ENCODE peak calls at places on chromosome 4, in four cellular contexts. B, E, J and I are unnamed samples. For H3K4me1 and H3K27me3, the result is how much of the 10 kb centered on the place peaks cover.

GRCh38 chr4:108965031-108965430 is 202.2 kb upstream of the ETNPPL start:
- DNase-seq in E (no peak), B (no peak), J (no peak), I (no peak)

GRCh38 chr4:2932951-2933565 is 30.1 kb downstream of the NOP14 start:
- DNase-seq in E (no peak), J (no peak), B (no peak), I (no peak)

GRCh38 chr4:81919238-81919637 is 447.5 kb upstream of the RASGEF1B start:
- DNase-seq in B (no peak), E (no peak), J (no peak), I (no peak)

GRCh38 chr4:139655116-139655515 is 10.5 kb upstream of the MGST2 start:
- DNase-seq in B (no peak), J (no peak), E (no peak), I (no peak)

GRCh38 chr4:56739104-56739777 is 58.1 kb upstream of the HOPX start:
- DNase-seq in E (no peak), B (no peak), J (no peak), I (no peak)

GRCh38 chr4:137519406-137519805 is 12.9 kb downstream of the PCDH18 start:
- DNase-seq in B (no peak), E (no peak), J (no peak), I (no peak)

GRCh38 chr4:28822163-28822562 is 1898.0 kb upstream of the PCDH7 start:
- DNase-seq in B (no peak), E (no peak), J (no peak), I (no peak)

GRCh38 chr4:25953740-25954139 is 39.7 kb downstream of the SMIM20 start:
- DNase-seq in E (no peak), J (no peak), B (no peak), I (peak)

GRCh38 chr4:8310306-8310705 is 40.8 kb downstream of the HTRA3 start:
- DNase-seq in J (no peak), B (peak), E (no peak), I (no peak)

GRCh38 chr4:142534994-142535393 is 311.1 kb downstream of the INPP4B start:
- DNase-seq in E (no peak), J (no peak), B (no peak), I (no peak)

GRCh38 chr4:183424109-183424751 is 20.2 kb upstream of the CDKN2AIP start:
- DNase-seq in J (no peak), E (no peak), B (no peak), I (no peak)

GRCh38 chr4:123618606-123619005 is 222.0 kb downstream of the SPRY1 start:
- DNase-seq in J (no peak), E (no peak), B (no peak), I (no peak)

GRCh38 chr4:55549888-55550287 is 3.2 kb upstream of the CLOCK start:
- DNase-seq in J (no peak), B (no peak), E (no peak), I (no peak)

GRCh38 chr4:74189331-74190043 is 31.6 kb downstream of the MTHFD2L start:
- DNase-seq in B (no peak), J (no peak), E (peak), I (no peak)

GRCh38 chr4:140213736-140214135 is 59.8 kb upstream of the MAML3 start:
- DNase-seq in B (no peak), J (no peak), E (no peak), I (no peak)

GRCh38 chr4:152535236-152535902 is 523 bp downstream of the FBXW7 start:
- DNase-seq in J (no peak), B (peak), E (no peak), I (no peak)

GRCh38 chr4:152500308-152500707 is 35.6 kb downstream of the FBXW7 start:
- DNase-seq in E (no peak), B (no peak), J (no peak), I (no peak)

GRCh38 chr4:2786794-2787229 is 6.1 kb upstream of the SH3BP2 start:
- DNase-seq in B (no peak), E (no peak), J (no peak), I (no peak)

GRCh38 chr4:33837043-33837442 is 2407.3 kb downstream of the ARAP2 start:
- DNase-seq in J (no peak), E (no peak), B (no peak), I (no peak)

GRCh38 chr4:153209410-153209809 is 5.2 kb downstream of the TRIM2 start:
- DNase-seq in B (no peak), E (no peak), J (no peak), I (no peak)

GRCh38 chr4:152193059-152193458 is 342.8 kb downstream of the FBXW7 start:
- DNase-seq in J (no peak), B (no peak), E (no peak), I (no peak)

GRCh38 chr4:125313497-125313896 is 1.3 kb upstream of the FAT4 start:
- DNase-seq in J (peak), B (peak), E (peak), I (no peak)

GRCh38 chr4:101217353-101218031 is 129.8 kb downstream of the PPP3CA start:
- DNase-seq in E (no peak), J (peak), B (no peak), I (no peak)

GRCh38 chr4:127311371-127311770 is 321.4 kb upstream of the INTU start:
- DNase-seq in E (no peak), J (no peak), B (no peak), I (no peak)

GRCh38 chr4:84648863-84649647 is 66.1 kb downstream of the CDS1 start:
- DNase-seq in B (no peak), E (no peak), J (no peak), I (no peak)

GRCh38 chr4:5517372-5517771 is 191.0 kb downstream of the EVC2 start:
- DNase-seq in J (no peak), E (no peak), B (no peak), I (no peak)

GRCh38 chr4:128353791-128354190 is 66.2 kb upstream of the PGRMC2 start:
- DNase-seq in B (no peak), E (no peak), J (peak), I (no peak)

GRCh38 chr4:25014965-25015506 is 15.7 kb downstream of the LGI2 start:
- DNase-seq in E (no peak), B (no peak), J (no peak), I (no peak)

GRCh38 chr4:182010876-182011275 is 232.3 kb upstream of the TENM3 start:
- DNase-seq in E (no peak), B (no peak), J (no peak), I (no peak)

GRCh38 chr4:111937368-111937767 is 207.9 kb upstream of the FAM241A start:
- DNase-seq in J (no peak), B (no peak), E (no peak), I (no peak)

GRCh38 chr4:55409468-55410171 is 13.9 kb downstream of the TMEM165 start:
- DNase-seq in E (no peak), J (no peak), B (no peak), I (no peak)

GRCh38 chr4:1727117-1728031 is 6.1 kb downstream of the TACC3 start:
- DNase-seq in B (no peak), J (peak), E (no peak), I (peak)

GRCh38 chr4:27844359-27844758 is 983.7 kb downstream of the STIM2 start:
- DNase-seq in B (no peak), J (no peak), E (no peak), I (no peak)

DNA sequence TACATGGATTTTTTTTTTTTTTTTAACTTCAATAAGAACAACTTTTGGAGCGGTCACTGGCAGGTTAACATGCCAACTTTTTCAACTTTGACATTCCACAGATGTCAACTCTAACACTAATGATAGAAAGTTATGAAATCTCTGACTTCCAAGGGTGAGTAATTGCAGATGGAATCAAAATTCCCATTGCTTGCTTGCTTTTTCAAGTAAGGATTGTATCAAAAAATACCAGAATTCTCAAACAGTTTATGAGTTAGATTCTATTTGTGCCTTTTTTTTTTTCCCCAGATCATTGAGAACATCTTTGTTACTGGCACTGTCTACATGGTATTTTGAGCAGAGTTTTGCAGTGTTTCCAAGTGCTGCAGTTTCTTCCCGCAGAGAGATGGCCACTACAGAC is 50.3 kb upstream of the OTUD4 start:
- DNase-seq in B (no peak), J (no peak), E (no peak), I (no peak)
- H3K4me1 ChIP-seq in B (under half), J (under half), E (under half), I (under half)

DNA sequence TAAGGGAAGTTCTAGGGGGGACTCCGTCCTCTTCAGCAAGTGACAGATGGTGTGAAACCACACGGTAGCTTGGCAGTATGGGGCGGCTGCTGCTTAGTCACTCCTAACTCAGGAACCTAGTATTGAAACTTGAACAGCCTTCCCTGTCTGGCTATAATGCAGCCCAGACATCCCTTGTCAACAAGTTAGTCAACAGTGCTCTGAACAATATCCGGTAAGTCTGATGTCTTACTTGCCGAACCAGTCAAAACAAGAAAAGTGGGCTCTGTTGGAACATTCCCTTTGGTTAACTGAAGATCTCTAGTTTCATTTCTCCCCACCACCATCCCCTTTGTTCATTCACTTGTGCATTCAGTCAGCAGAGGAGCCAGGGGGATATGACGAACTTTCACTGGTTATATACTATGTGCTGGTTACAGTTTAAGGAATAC is 18.7 kb upstream of the CXCL13 start:
- DNase-seq in B (no peak), J (no peak), E (no peak), I (no peak)
- H3K27me3 ChIP-seq in B (under half), J (under half), E (under half), I (under half)

GRCh38 chr4:155179216-155179615 is 29.2 kb upstream of the NPY2R start:
- DNase-seq in E (no peak), B (no peak), J (no peak), I (no peak)

GRCh38 chr4:155173371-155173770 is 35.1 kb upstream of the NPY2R start:
- DNase-seq in E (no peak), B (no peak), J (no peak), I (no peak)

GRCh38 chr4:155170569-155170968 is 37.9 kb upstream of the NPY2R start:
- DNase-seq in E (no peak), B (no peak), J (no peak), I (no peak)

GRCh38 chr4:155174668-155175067 is 33.8 kb upstream of the NPY2R start:
- DNase-seq in E (no peak), J (no peak), B (no peak), I (no peak)
- H3K4me1 ChIP-seq in E (under half), J (under half), B (under half), I (under half)

DNA sequence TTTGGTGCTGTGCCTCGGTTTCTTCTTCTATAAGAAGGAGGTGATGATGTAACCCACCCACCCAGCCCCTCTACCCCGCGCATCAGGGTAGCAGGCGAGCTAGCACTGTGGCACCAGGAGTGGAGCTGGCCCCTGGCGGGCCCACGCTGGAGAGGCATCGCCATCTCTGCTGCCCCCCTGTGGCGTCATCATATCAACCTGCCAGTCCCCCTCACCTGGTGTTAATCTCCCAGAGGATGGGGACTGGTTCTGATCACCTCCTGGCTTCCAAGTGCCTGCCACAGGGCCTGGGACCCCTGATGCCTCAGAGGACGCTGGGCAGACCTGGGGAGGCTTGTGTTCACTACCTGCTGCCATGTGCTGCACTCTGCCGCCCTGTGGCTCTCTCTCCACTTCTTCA is 6.3 kb upstream of the SORCS2 start:
- DNase-seq in J (no peak), B (peak), E (no peak), I (no peak)
- H3K27me3 ChIP-seq in J (under half), B (under half), E (under half), I (under half)

DNA sequence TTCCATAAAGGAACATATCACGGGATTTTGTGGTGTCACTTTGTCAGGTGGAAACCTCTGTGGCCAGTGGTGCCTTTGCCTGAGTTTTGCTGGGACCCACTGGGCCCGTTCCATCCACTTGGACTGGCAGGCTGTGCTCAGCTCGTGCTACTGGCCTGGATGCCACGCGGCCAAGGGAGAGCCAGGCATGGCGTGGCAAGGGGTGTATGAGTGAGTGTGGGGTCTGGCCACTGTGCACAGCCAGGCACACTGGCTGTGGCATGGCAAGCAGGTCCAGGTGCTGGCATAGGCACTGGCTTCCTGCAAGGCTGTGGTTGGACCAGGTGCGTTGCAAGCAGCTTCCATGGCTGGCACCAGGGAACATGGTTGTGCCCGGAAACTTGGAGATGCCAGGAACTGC is 60.8 kb downstream of the TBCK start:
- DNase-seq in B (no peak), J (no peak), E (no peak), I (no peak)
- H3K4me1 ChIP-seq in B (under half), J (under half), E (under half), I (under half)

GRCh38 chr4:38672247-38673071 is 8.5 kb downstream of the KLF3 start:
- DNase-seq in E (no peak), J (no peak), B (no peak), I (no peak)
- H3K27me3 ChIP-seq in E (under half), J (under half), B (under half), I (under half)